ENCODE peak calls at places on chromosomes 13 and 19, in nine cellular contexts. V is choroid plexus epithelial cell; P is activated CD8-positive, alpha-beta memory T cell treated with anti-CD3 and anti-CD28 coated beads for 24 hours; Z is AG09309; H is A172; S is naive thymus-derived CD8-positive, alpha-beta T cell; Q is SW 1271; R is astrocyte of the cerebellum; O is EL. B is an unnamed sample.

GRCh38 chr19:49829200-49829599 is 11.1 kb downstream of the MED25 start:
- DNase-seq in V (no peak), P (no peak), Z (no peak), H (no peak), S (no peak), Q (no peak), R (no peak), O (no peak), B (no peak)

GRCh38 chr13:107376393-107377085 is 808.6 kb upstream of the ARGLU1 start:
- DNase-seq in V (no peak), P (no peak), Z (no peak), H (no peak), S (no peak), Q (no peak), R (no peak), O (no peak), B (peak; percentile 12)

GRCh38 chr19:18775586-18776287 is 15.4 kb downstream of the COMP start:
- DNase-seq in V (peak; percentile 48), P (no peak), Z (no peak), H (peak; percentile 72), S (no peak), Q (no peak), R (no peak), O (peak; percentile 88), B (no peak)

GRCh38 chr19:29263305-29264080 is 50.5 kb upstream of the UQCRFS1 start:
- DNase-seq in V (peak; percentile 37), P (peak; percentile 85), Z (no peak), H (peak; percentile 28), S (peak; percentile 21), Q (peak; percentile 41), R (no peak), O (peak; percentile 41), B (peak; percentile 45)

GRCh38 chr13:101155920-101156319 is 260.4 kb downstream of the NALCN start:
- DNase-seq in V (peak; percentile 31), P (no peak), Z (no peak), H (no peak), S (no peak), Q (peak; percentile 44), R (no peak), O (no peak), B (no peak)

GRCh38 chr13:97974773-97975172 is 21.3 kb downstream of the IPO5 start:
- DNase-seq in V (peak; percentile 28), P (no peak), Z (no peak), H (no peak), S (no peak), Q (no peak), R (no peak), O (no peak), B (no peak)

GRCh38 chr19:8615813-8616596 is 5.5 kb upstream of the ADAMTS10 start:
- DNase-seq in V (peak; percentile 74), P (peak; percentile 76), Z (no peak), H (peak; percentile 69), S (peak; percentile 51), Q (peak; percentile 61), R (no peak), O (peak; percentile 57), B (peak; percentile 81)

GRCh38 chr13:74062933-74063332 is 71.3 kb downstream of the KLF12 start:
- DNase-seq in V (peak; percentile 87), P (peak; percentile 66), Z (peak; percentile 17), H (no peak), S (no peak), Q (no peak), R (no peak), O (peak; percentile 11), B (no peak)

GRCh38 chr19:38711726-38712153 is 32.5 kb downstream of the CAPN12 start:
- DNase-seq in V (peak; percentile 96), P (no peak), Z (peak; percentile 84), H (peak; percentile 88), S (no peak), Q (no peak), R (peak; percentile 91), O (peak; percentile 96), B (no peak)